ENCODE peak calls at places on chromosomes 6 and 20, in eight cellular contexts. R, B, U, C, E, V, I and X are unnamed samples.

GRCh38 chr6:156658596-156659316 is 118.4 kb upstream of the ARID1B start:
- DNase-seq in R (no peak), B (no peak), E (no peak), I (no peak), C (no peak), V (no peak), U (no peak), X (peak; percentile 53)

GRCh38 chr20:18943542-18943941 is 130.0 kb downstream of the SCP2D1 start:
- DNase-seq in B (no peak), U (no peak), V (no peak), C (no peak), E (no peak), R (no peak), I (no peak), X (no peak)

GRCh38 chr20:23663180-23663579 is 25.4 kb upstream of the CST3 start:
- DNase-seq in R (no peak), I (no peak), C (no peak), U (no peak), V (no peak), E (no peak), B (no peak), X (no peak)

GRCh38 chr20:25062841-25063240 is 4.9 kb upstream of the ACSS1 start:
- DNase-seq in R (no peak), E (no peak), I (no peak), U (no peak), V (no peak), C (no peak), B (no peak), X (no peak)

GRCh38 chr6:35425284-35425683 is 26.9 kb upstream of the FANCE start:
- DNase-seq in I (no peak), R (peak; percentile 91), C (no peak), B (no peak), V (no peak), U (no peak), E (no peak), X (no peak)

GRCh38 chr6:28002181-28002580 is 45.1 kb downstream of the OR2B6 start:
- DNase-seq in E (no peak), R (no peak), C (no peak), I (no peak), B (no peak), U (no peak), V (no peak), X (peak; percentile 17)

GRCh38 chr6:26121141-26122004 is 34.1 kb downstream of the HFE start:
- DNase-seq in U (no peak), C (no peak), B (no peak), V (no peak), E (no peak), I (no peak), R (no peak), X (no peak)

GRCh38 chr6:49570474-49571079 is 20.1 kb downstream of the C6orf141 start:
- DNase-seq in C (no peak), E (no peak), U (no peak), I (no peak), B (no peak), V (no peak), R (no peak), X (no peak)